ENCODE peak calls at places on chromosomes 4 and X, in four cellular contexts. A, M, V and C are unnamed samples.

GRCh38 chr4:83831588-83831987 is 295.7 kb downstream of the GPAT3 start:
- DNase-seq in A (no peak), M (no peak), V (no peak), C (no peak)

GRCh38 chr4:186368291-186368690 is 102.3 kb downstream of the F11 start:
- DNase-seq in A (no peak), M (no peak), V (no peak), C (no peak)

GRCh38 chr4:89836897-89837384 is at the start of gene SNCA:
- DNase-seq in A (peak), M (no peak), V (peak), C (no peak)

GRCh38 chrX:16848541-16848940 is 21.6 kb downstream of the RBBP7 start:
- DNase-seq in A (no peak), M (no peak), V (no peak), C (no peak)

GRCh38 chrX:131812847-131813825 is 210.0 kb upstream of the STK26 start:
- DNase-seq in A (no peak), M (peak), V (peak), C (peak)

GRCh38 chr4:128663325-128663724 is 146.2 kb upstream of the JADE1 start:
- DNase-seq in A (no peak), M (peak), V (peak), C (peak)

GRCh38 chr4:175351473-175351872 is 433.3 kb downstream of the ADAM29 start:
- DNase-seq in A (no peak), M (no peak), V (no peak), C (no peak)

GRCh38 chr4:37762294-37763163 is 64.0 kb upstream of the PGM2 start:
- DNase-seq in A (peak), M (peak), V (no peak), C (no peak)

GRCh38 chr4:125522992-125523391 is 208.2 kb downstream of the FAT4 start:
- DNase-seq in A (no peak), M (no peak), V (no peak), C (no peak)

GRCh38 chr4:79947386-79947785 is 125.6 kb downstream of the ANTXR2 start:
- DNase-seq in A (no peak), M (no peak), V (no peak), C (no peak)

GRCh38 chr4:125456075-125456474 is 141.3 kb downstream of the FAT4 start:
- DNase-seq in A (no peak), M (no peak), V (no peak), C (no peak)

GRCh38 chr4:56148428-56148827 is 199.7 kb downstream of the CEP135 start:
- DNase-seq in A (no peak), M (no peak), V (no peak), C (no peak)

GRCh38 chrX:118221257-118221656 is 104.6 kb upstream of the KLHL13 start:
- DNase-seq in A (no peak), M (no peak), V (no peak), C (no peak)

GRCh38 chrX:24590111-24590510 is 57.0 kb downstream of the PCYT1B start:
- DNase-seq in A (no peak), M (no peak), V (no peak), C (no peak)

GRCh38 chr4:16516796-16517413 is 290.6 kb upstream of the TAPT1 start:
- DNase-seq in A (peak), M (peak), V (no peak), C (no peak)

GRCh38 chr4:138401330-138401729 is 159.2 kb upstream of the SLC7A11 start:
- DNase-seq in A (peak), M (no peak), V (no peak), C (no peak)

GRCh38 chrX:86002076-86002896 is 45.1 kb downstream of the CHM start:
- DNase-seq in A (peak), M (peak), V (no peak), C (peak)

GRCh38 chrX:96713303-96713702 is 28.7 kb downstream of the DIAPH2 start:
- DNase-seq in A (no peak), M (no peak), V (no peak), C (no peak)

GRCh38 chrX:119516157-119516702 is 48.0 kb downstream of the SLC25A5 start:
- DNase-seq in A (peak), M (peak), V (peak), C (peak)

GRCh38 chrX:29662101-29662500 is 553.3 kb upstream of the MAGEB2 start:
- DNase-seq in A (peak), M (no peak), V (no peak), C (no peak)

GRCh38 chr4:13851541-13851940 is 224.0 kb upstream of the BOD1L1 start:
- DNase-seq in A (no peak), M (no peak), V (no peak), C (no peak)

GRCh38 chr4:40617903-40618302 is 11.8 kb downstream of the RBM47 start:
- DNase-seq in A (no peak), M (no peak), V (no peak), C (no peak)